ENCODE peak calls at places on chromosome 18, in five cellular contexts. L is H9, B is H1, T is neuronal stem cell, V is trophoblast cell. O is an unnamed sample.

GRCh38 chr18:63286926-63287325 is 32.6 kb downstream of the BCL2 start:
- DNase-seq in L (no peak), B (no peak), T (no peak), V (no peak), O (no peak)

GRCh38 chr18:25467226-25468065 is 115.5 kb upstream of the ZNF521 start:
- DNase-seq in L (no peak), T (peak), V (no peak), B (no peak), O (no peak)

GRCh38 chr18:39749154-39749553 is 2183.6 kb upstream of the CELF4 start:
- DNase-seq in T (no peak), V (peak), B (no peak), L (no peak), O (no peak)

GRCh38 chr18:79866889-79867574 is 69.3 kb downstream of the KCNG2 start:
- DNase-seq in L (no peak), V (no peak), T (no peak), B (no peak), O (no peak)

GRCh38 chr18:79275992-79276391 is 119.7 kb upstream of the NFATC1 start:
- DNase-seq in L (no peak), T (no peak), B (no peak), V (no peak), O (peak)

GRCh38 chr18:34397286-34397896 is 172.7 kb upstream of the NOL4 start:
- DNase-seq in B (no peak), L (no peak), V (no peak), T (no peak), O (no peak)

GRCh38 chr18:42446195-42446594 is 491.2 kb downstream of the PIK3C3 start:
- DNase-seq in V (no peak), B (no peak), T (no peak), L (no peak), O (peak)

GRCh38 chr18:8982416-8983183 is 119.9 kb upstream of the NDUFV2 start:
- DNase-seq in L (no peak), V (peak), T (peak), B (no peak), O (peak)

GRCh38 chr18:46061387-46061786 is 10.7 kb downstream of the PSTPIP2 start:
- DNase-seq in T (no peak), V (no peak), L (no peak), B (no peak), O (no peak)

GRCh38 chr18:48893061-48893558 is 57.7 kb downstream of the SMAD7 start:
- DNase-seq in L (no peak), T (no peak), V (no peak), B (no peak), O (no peak)

GRCh38 chr18:49250819-49251388 is 209.5 kb downstream of the DYM start:
- DNase-seq in B (no peak), V (no peak), T (peak), L (no peak), O (peak)

GRCh38 chr18:59228361-59228760 is 8.4 kb downstream of the GRP start:
- DNase-seq in T (no peak), V (no peak), L (no peak), B (no peak), O (no peak)
- H2BK12ac ChIP-seq in T (no peak), V (no peak), L (no peak), B (no peak), O (no peak)

GRCh38 chr18:72612894-72613537 is 68.9 kb upstream of the CBLN2 start:
- DNase-seq in V (no peak), B (no peak), L (no peak), T (no peak), O (no peak)
- H2BK12ac ChIP-seq in V (no peak), B (no peak), L (no peak), T (no peak), O (no peak)

GRCh38 chr18:74665905-74666304 is 68.2 kb downstream of the ZNF407 start:
- DNase-seq in V (no peak), L (no peak), T (no peak), B (no peak), O (no peak)

GRCh38 chr18:74662622-74663021 is 65.0 kb downstream of the ZNF407 start:
- DNase-seq in T (no peak), V (no peak), L (no peak), B (no peak), O (no peak)

GRCh38 chr18:74661690-74662089 is 64.0 kb downstream of the ZNF407 start:
- DNase-seq in T (no peak), L (no peak), V (no peak), B (no peak), O (no peak)

GRCh38 chr18:74669136-74669798 is 71.6 kb downstream of the ZNF407 start:
- DNase-seq in V (no peak), T (no peak), B (no peak), L (no peak), O (no peak)

DNA sequence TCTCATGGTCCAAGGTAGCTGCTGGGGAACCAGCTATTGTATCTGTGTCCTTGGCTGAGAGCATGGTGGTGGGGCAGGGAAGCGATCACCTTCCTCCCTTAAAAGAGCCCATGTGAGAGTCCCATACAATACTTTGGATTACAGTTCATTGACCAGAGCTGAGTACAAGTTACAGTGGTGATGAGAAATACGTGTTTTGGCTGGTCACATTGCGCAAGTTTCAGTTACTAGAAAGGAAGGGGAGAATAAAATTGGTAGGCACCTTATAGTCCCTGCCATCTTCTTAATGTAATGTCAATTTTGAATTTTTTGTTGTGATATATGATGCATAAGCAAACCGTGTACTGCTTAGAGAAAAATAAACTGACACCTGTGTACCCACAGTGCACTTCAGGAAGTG is 67.7 kb downstream of the ZNF407 start:
- DNase-seq in V (no peak), T (no peak), B (no peak), L (no peak), O (no peak)
- H2BK12ac ChIP-seq in V (no peak), T (no peak), B (no peak), L (no peak), O (no peak)

GRCh38 chr18:57440331-57441101 is 5.3 kb downstream of the ONECUT2 start:
- DNase-seq in B (peak), V (no peak), L (peak), T (peak), O (no peak)
- H2BK12ac ChIP-seq in B (no peak), V (no peak), L (no peak), T (no peak), O (no peak)

GRCh38 chr18:75854174-75854573 is 426.7 kb upstream of the SMIM21 start:
- DNase-seq in V (no peak), L (peak), B (peak), T (no peak), O (no peak)
- H2BK12ac ChIP-seq in V (no peak), L (no peak), B (no peak), T (no peak), O (no peak)

DNA sequence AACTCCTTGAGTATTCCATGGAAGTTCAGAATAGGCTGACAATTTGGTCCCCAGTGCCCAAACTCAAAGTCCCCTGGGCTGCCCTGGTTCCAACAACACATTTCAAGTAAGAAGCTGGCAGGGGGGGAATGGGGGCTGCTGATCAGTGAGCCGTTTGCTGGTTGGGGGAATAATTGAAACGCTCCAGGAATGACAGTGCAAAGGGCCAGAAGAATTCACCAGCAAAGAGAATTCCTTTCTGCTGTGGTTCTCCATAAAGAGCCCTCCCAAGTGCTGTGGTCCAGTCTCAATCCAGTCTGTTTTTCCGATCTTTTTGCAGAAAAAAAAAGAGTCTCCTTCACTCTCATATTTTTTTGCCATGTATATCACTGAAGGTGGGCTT is 95.1 kb upstream of the THOC1 start:
- DNase-seq in V (no peak), B (no peak), L (no peak), T (no peak), O (peak)
- H2BK12ac ChIP-seq in V (no peak), B (no peak), L (no peak), T (no peak), O (no peak)

GRCh38 chr18:76428396-76429261 is 66.4 kb downstream of the ZNF516 start:
- DNase-seq in L (no peak), B (peak), T (no peak), V (no peak), O (no peak)
- H2BK12ac ChIP-seq in L (no peak), B (no peak), T (no peak), V (no peak), O (no peak)